ENCODE peak calls at places on chromosomes 4 and X, in four cellular contexts. One of them, this sample, is unnamed.

GRCh38 chrX:8319359-8319758 is 145.3 kb upstream of the VCX3B start:
- DNase-seq in GM23248: no peak
- DNase-seq in uterus: no peak
- DNase-seq in heart left ventricle: no peak
- DNase-seq in this sample: no peak

GRCh38 chrX:136387951-136388502 is 87.3 kb downstream of the ADGRG4 start:
- DNase-seq in GM23248: no peak
- DNase-seq in heart left ventricle: no peak
- DNase-seq in uterus: peak; percentile 24
- DNase-seq in this sample: no peak

GRCh38 chr4:24664956-24665355 is 80.6 kb upstream of the DHX15 start:
- DNase-seq in uterus: no peak
- DNase-seq in heart left ventricle: no peak
- DNase-seq in GM23248: peak; percentile 56
- DNase-seq in this sample: no peak

GRCh38 chr4:22434895-22435294 is 81.0 kb downstream of the ADGRA3 start:
- DNase-seq in heart left ventricle: peak; percentile 22
- DNase-seq in GM23248: peak; percentile 55
- DNase-seq in uterus: no peak
- DNase-seq in this sample: peak; percentile 21

GRCh38 chr4:87019898-87020297 is 85.1 kb downstream of the AFF1 start:
- DNase-seq in heart left ventricle: no peak
- DNase-seq in GM23248: no peak
- DNase-seq in uterus: no peak
- DNase-seq in this sample: no peak

GRCh38 chrX:71214604-71215334 is 8.3 kb upstream of the GJB1 start:
- DNase-seq in GM23248: no peak
- DNase-seq in uterus: no peak
- DNase-seq in heart left ventricle: no peak
- DNase-seq in this sample: no peak

GRCh38 chr4:78645853-78646757 is 94.5 kb downstream of the ANXA3 start:
- DNase-seq in GM23248: peak; percentile 95
- DNase-seq in heart left ventricle: peak; percentile 75
- DNase-seq in uterus: peak; percentile 85
- DNase-seq in this sample: no peak

GRCh38 chr4:174429701-174430100 is 92.6 kb downstream of the HPGD start:
- DNase-seq in uterus: no peak
- DNase-seq in GM23248: peak; percentile 30
- DNase-seq in heart left ventricle: no peak
- DNase-seq in this sample: no peak

GRCh38 chrX:19893722-19894121 is 6.3 kb upstream of the SH3KBP1 start:
- DNase-seq in GM23248: peak; percentile 55
- DNase-seq in uterus: no peak
- DNase-seq in heart left ventricle: no peak
- DNase-seq in this sample: no peak

GRCh38 chr4:114272226-114272625 is 292.8 kb upstream of the ARSJ start:
- DNase-seq in GM23248: peak; percentile 96
- DNase-seq in uterus: no peak
- DNase-seq in heart left ventricle: no peak
- DNase-seq in this sample: no peak

GRCh38 chrX:104310084-104310483 is 55.4 kb upstream of the ESX1 start:
- DNase-seq in uterus: no peak
- DNase-seq in heart left ventricle: no peak
- DNase-seq in GM23248: peak; percentile 66
- DNase-seq in this sample: no peak

GRCh38 chr4:54933579-54933978 is 191.8 kb downstream of the KDR start:
- DNase-seq in GM23248: no peak
- DNase-seq in uterus: no peak
- DNase-seq in heart left ventricle: no peak
- DNase-seq in this sample: no peak

GRCh38 chrX:107758231-107758766 is 17.3 kb downstream of the TSC22D3 start:
- DNase-seq in heart left ventricle: no peak
- DNase-seq in uterus: no peak
- DNase-seq in GM23248: no peak
- DNase-seq in this sample: no peak

GRCh38 chr4:101835121-101835904 is 44.8 kb downstream of the BANK1 start:
- DNase-seq in uterus: no peak
- DNase-seq in GM23248: peak; percentile 80
- DNase-seq in heart left ventricle: no peak
- DNase-seq in this sample: no peak

GRCh38 chr4:168667936-168668335 is 171.1 kb downstream of the PALLD start:
- DNase-seq in heart left ventricle: no peak
- DNase-seq in uterus: no peak
- DNase-seq in GM23248: no peak
- DNase-seq in this sample: no peak

GRCh38 chr4:123833156-123833555 is 436.6 kb downstream of the SPRY1 start:
- DNase-seq in heart left ventricle: no peak
- DNase-seq in uterus: no peak
- DNase-seq in GM23248: peak; percentile 78
- DNase-seq in this sample: no peak

GRCh38 chrX:54415534-54416350 is 24.5 kb upstream of the TSR2 start:
- DNase-seq in GM23248: no peak
- DNase-seq in heart left ventricle: no peak
- DNase-seq in uterus: no peak
- DNase-seq in this sample: peak; percentile 35

GRCh38 chrX:12984629-12985303 is 9.9 kb downstream of the TMSB4X start:
- DNase-seq in GM23248: peak; percentile 31
- DNase-seq in heart left ventricle: no peak
- DNase-seq in uterus: peak; percentile 42
- DNase-seq in this sample: no peak

GRCh38 chr4:787561-787981 is 38.4 kb downstream of the CPLX1 start:
- DNase-seq in GM23248: no peak
- DNase-seq in uterus: no peak
- DNase-seq in heart left ventricle: no peak
- DNase-seq in this sample: no peak
- H3K27me3 ChIP-seq in GM23248: peaks cover 34% of the 10 kb centered on the region
- H3K27me3 ChIP-seq in uterus: no peaks in the 10 kb centered on the region
- H3K27me3 ChIP-seq in heart left ventricle: peaks cover 64% of the 10 kb centered on the region
- H3K27me3 ChIP-seq in this sample: peaks cover 33% of the 10 kb centered on the region

GRCh38 chr4:122762966-122763716 is 30.6 kb downstream of the BBS12 start:
- DNase-seq in uterus: no peak
- DNase-seq in GM23248: no peak
- DNase-seq in heart left ventricle: no peak
- DNase-seq in this sample: no peak

GRCh38 chr4:122759639-122760310 is 27.3 kb downstream of the BBS12 start:
- DNase-seq in GM23248: peak; percentile 70
- DNase-seq in uterus: no peak
- DNase-seq in heart left ventricle: no peak
- DNase-seq in this sample: no peak

GRCh38 chr4:122764071-122764807 is 31.7 kb downstream of the BBS12 start:
- DNase-seq in uterus: no peak
- DNase-seq in heart left ventricle: no peak
- DNase-seq in GM23248: peak; percentile 71
- DNase-seq in this sample: no peak

GRCh38 chr4:122764808-122765189 is 32.3 kb downstream of the BBS12 start:
- DNase-seq in heart left ventricle: no peak
- DNase-seq in uterus: no peak
- DNase-seq in GM23248: peak; percentile 93
- DNase-seq in this sample: no peak

DNA sequence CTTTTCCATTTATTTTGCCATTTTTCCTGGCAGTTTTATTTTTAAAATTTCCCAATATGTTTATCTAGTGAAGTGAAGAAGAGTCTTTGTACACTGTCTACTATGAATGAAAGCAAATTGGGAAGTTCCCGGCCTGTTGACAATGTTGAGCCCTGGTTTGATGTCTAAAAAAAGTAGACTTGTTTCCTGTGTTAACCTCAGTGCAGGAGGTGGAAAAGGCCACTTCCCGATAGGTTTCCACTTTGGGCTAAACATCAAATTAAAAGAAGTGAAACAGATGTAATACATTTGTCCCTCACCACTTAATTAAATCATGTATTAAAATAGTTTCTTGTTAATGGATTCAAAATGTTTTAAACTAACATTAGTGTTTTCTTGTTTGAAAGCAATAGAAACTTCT is 30.0 kb downstream of the BBS12 start:
- DNase-seq in uterus: no peak
- DNase-seq in GM23248: no peak
- DNase-seq in heart left ventricle: no peak
- DNase-seq in this sample: no peak
- H3K27me3 ChIP-seq in uterus: no peaks in the 10 kb centered on the region
- H3K27me3 ChIP-seq in GM23248: no peaks in the 10 kb centered on the region
- H3K27me3 ChIP-seq in heart left ventricle: no peaks in the 10 kb centered on the region
- H3K27me3 ChIP-seq in this sample: no peaks in the 10 kb centered on the region

DNA sequence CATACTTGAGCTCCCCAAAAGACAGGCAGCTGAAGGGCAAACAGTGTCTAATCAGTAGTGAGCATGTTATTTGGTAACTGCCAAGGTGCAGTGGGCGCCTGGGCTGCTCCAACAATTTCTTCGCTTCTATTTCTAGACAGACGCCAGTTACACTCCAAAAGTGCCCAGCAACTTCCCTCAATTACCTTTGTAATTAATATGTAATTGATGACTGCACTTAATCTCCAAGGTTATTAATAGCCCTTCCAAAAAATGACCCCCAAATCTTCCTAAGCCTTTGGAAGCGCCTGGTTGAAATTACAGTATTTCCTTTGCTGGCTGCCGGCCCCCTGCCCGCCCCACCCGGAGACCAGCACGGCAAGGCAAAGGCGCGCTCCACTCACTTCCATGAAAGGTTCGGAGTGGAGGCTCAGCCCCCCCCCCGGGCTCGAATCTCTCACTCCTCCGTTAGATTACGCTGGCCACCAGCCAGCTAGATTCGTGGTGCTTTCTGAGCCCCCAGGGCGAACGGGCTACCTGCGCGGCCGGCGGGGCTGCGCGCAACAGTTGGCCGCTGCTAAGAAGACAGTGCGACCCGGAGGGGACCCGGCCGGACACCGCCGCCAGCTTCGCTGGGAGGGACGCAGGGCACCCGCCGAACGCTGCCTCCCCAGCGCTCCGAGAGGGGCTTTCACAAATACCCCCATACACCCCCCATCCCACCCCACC is 1.9 kb downstream of the GPC4 start:
- DNase-seq in heart left ventricle: no peak
- DNase-seq in GM23248: no peak
- DNase-seq in uterus: peak; percentile 30
- DNase-seq in this sample: no peak
- H3K27me3 ChIP-seq in heart left ventricle: no peaks in the 10 kb centered on the region
- H3K27me3 ChIP-seq in GM23248: no peaks in the 10 kb centered on the region
- H3K27me3 ChIP-seq in uterus: no peaks in the 10 kb centered on the region
- H3K27me3 ChIP-seq in this sample: no peaks in the 10 kb centered on the region

GRCh38 chrX:106611682-106612402 is at the start of gene RADX:
- DNase-seq in heart left ventricle: peak; percentile 58
- DNase-seq in uterus: peak; percentile 69
- DNase-seq in GM23248: peak; percentile 86
- DNase-seq in this sample: peak; percentile 78
- H3K27me3 ChIP-seq in heart left ventricle: no peaks in the 10 kb centered on the region
- H3K27me3 ChIP-seq in uterus: no peaks in the 10 kb centered on the region
- H3K27me3 ChIP-seq in GM23248: no peaks in the 10 kb centered on the region
- H3K27me3 ChIP-seq in this sample: no peaks in the 10 kb centered on the region

DNA sequence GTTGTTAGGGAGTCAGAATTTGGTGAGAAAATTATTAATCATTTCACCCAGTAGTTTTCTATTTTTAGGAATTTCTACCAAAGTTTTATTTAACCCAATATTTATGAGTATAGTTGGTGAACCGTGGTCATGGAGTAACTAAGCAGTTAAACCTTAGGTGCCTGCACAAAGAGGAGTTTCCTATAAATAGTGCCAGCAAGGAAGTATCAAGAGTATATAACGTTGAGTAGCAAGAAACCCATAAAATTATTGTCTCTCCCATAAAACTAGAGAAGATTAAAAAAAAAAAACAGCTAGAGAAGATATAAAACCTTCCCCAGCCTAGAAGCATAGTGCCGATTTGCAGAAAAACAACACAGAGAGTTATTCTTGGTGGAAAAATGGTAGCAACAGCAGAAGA is 158.9 kb downstream of the PRDM5 start:
- DNase-seq in heart left ventricle: no peak
- DNase-seq in GM23248: no peak
- DNase-seq in uterus: no peak
- DNase-seq in this sample: no peak
- H3K27me3 ChIP-seq in heart left ventricle: no peaks in the 10 kb centered on the region
- H3K27me3 ChIP-seq in GM23248: no peaks in the 10 kb centered on the region
- H3K27me3 ChIP-seq in uterus: no peaks in the 10 kb centered on the region
- H3K27me3 ChIP-seq in this sample: no peaks in the 10 kb centered on the region

GRCh38 chr4:180694875-180695274 is 1548.3 kb upstream of the TENM3 start:
- DNase-seq in GM23248: no peak
- DNase-seq in heart left ventricle: no peak
- DNase-seq in uterus: no peak
- DNase-seq in this sample: no peak

GRCh38 chr4:180695851-180696250 is 1547.4 kb upstream of the TENM3 start:
- DNase-seq in uterus: no peak
- DNase-seq in heart left ventricle: no peak
- DNase-seq in GM23248: peak; percentile 11
- DNase-seq in this sample: no peak

GRCh38 chr4:180698550-180698949 is 1544.7 kb upstream of the TENM3 start:
- DNase-seq in uterus: no peak
- DNase-seq in heart left ventricle: no peak
- DNase-seq in GM23248: no peak
- DNase-seq in this sample: no peak
- H3K27me3 ChIP-seq in uterus: no peaks in the 10 kb centered on the region
- H3K27me3 ChIP-seq in heart left ventricle: no peaks in the 10 kb centered on the region
- H3K27me3 ChIP-seq in GM23248: no peaks in the 10 kb centered on the region
- H3K27me3 ChIP-seq in this sample: no peaks in the 10 kb centered on the region

GRCh38 chr4:6245246-6246169 is 24.1 kb upstream of the WFS1 start:
- DNase-seq in uterus: no peak
- DNase-seq in GM23248: no peak
- DNase-seq in heart left ventricle: no peak
- DNase-seq in this sample: no peak
- H3K27me3 ChIP-seq in uterus: no peaks in the 10 kb centered on the region
- H3K27me3 ChIP-seq in GM23248: peaks cover 35% of the 10 kb centered on the region
- H3K27me3 ChIP-seq in heart left ventricle: peaks cover 78% of the 10 kb centered on the region
- H3K27me3 ChIP-seq in this sample: peaks cover 33% of the 10 kb centered on the region

GRCh38 chr4:138291431-138291830 is 49.3 kb upstream of the SLC7A11 start:
- DNase-seq in heart left ventricle: no peak
- DNase-seq in uterus: no peak
- DNase-seq in GM23248: no peak
- DNase-seq in this sample: no peak
- H3K27me3 ChIP-seq in heart left ventricle: no peaks in the 10 kb centered on the region
- H3K27me3 ChIP-seq in uterus: no peaks in the 10 kb centered on the region
- H3K27me3 ChIP-seq in GM23248: no peaks in the 10 kb centered on the region
- H3K27me3 ChIP-seq in this sample: no peaks in the 10 kb centered on the region

This sample was measured in neuronal stem cell.